ENCODE peak calls at places on chromosomes 3 and 15, in eight cellular contexts. D is B cell, N is GM12865, Y is right lobe of liver, J is HFFc6, O is GM23338, M is left ventricle myocardium inferior, W is neural crest cell. T is an unnamed sample.

GRCh38 chr3:156535162-156535627 is 19.7 kb downstream of the SSR3 start:
- DNase-seq in D (no peak), N (peak; percentile 23), Y (no peak), J (peak; percentile 96), O (peak; percentile 39), M (peak; percentile 52), W (peak; percentile 12), T (peak; percentile 89)

GRCh38 chr15:27864076-27864475 is 235.0 kb downstream of the OCA2 start:
- DNase-seq in D (no peak), N (no peak), Y (no peak), J (no peak), O (no peak), M (no peak), W (no peak), T (no peak)

GRCh38 chr3:44110643-44111042 is 131.0 kb upstream of the TOPAZ1 start:
- DNase-seq in D (no peak), N (no peak), Y (no peak), J (no peak), O (no peak), M (no peak), W (no peak), T (no peak)

GRCh38 chr3:36969540-36970432 is 23.1 kb downstream of the EPM2AIP1 start:
- DNase-seq in D (peak; percentile 80), N (peak; percentile 85), Y (no peak), J (peak; percentile 83), O (peak; percentile 80), M (no peak), W (peak; percentile 46), T (no peak)

GRCh38 chr15:68229386-68230156 is at the start of gene CLN6:
- DNase-seq in D (peak; percentile 80), N (peak; percentile 91), Y (peak; percentile 89), J (peak; percentile 62), O (peak; percentile 89), M (peak; percentile 85), W (peak; percentile 73), T (peak; percentile 39)

GRCh38 chr3:128322030-128323022 is 144.4 kb downstream of the DNAJB8 start:
- DNase-seq in D (no peak), N (peak; percentile 37), Y (peak; percentile 68), J (peak; percentile 42), O (peak; percentile 79), M (peak; percentile 48), W (peak; percentile 37), T (no peak)

GRCh38 chr15:48566669-48567068 is 78.8 kb downstream of the FBN1 start:
- DNase-seq in D (no peak), N (no peak), Y (no peak), J (no peak), O (peak; percentile 24), M (no peak), W (no peak), T (no peak)

GRCh38 chr3:25584011-25584789 is 80.5 kb downstream of the TOP2B start:
- DNase-seq in D (no peak), N (no peak), Y (no peak), J (no peak), O (no peak), M (no peak), W (no peak), T (no peak)

GRCh38 chr15:52445954-52446353 is 82.7 kb downstream of the MYO5A start:
- DNase-seq in D (no peak), N (no peak), Y (no peak), J (no peak), O (peak; percentile 65), M (no peak), W (no peak), T (no peak)

GRCh38 chr3:58242340-58242739 is 4.7 kb downstream of the ABHD6 start:
- DNase-seq in D (no peak), N (no peak), Y (no peak), J (peak; percentile 58), O (no peak), M (no peak), W (no peak), T (no peak)

GRCh38 chr3:174440350-174440716 is 418.8 kb upstream of the NAALADL2 start:
- DNase-seq in D (no peak), N (no peak), Y (no peak), J (no peak), O (peak; percentile 59), M (no peak), W (no peak), T (peak; percentile 34)

GRCh38 chr3:178795349-178795748 is 259.1 kb downstream of the KCNMB2 start:
- DNase-seq in D (no peak), N (no peak), Y (no peak), J (no peak), O (peak; percentile 52), M (no peak), W (no peak), T (no peak)

GRCh38 chr3:192825657-192826200 is 91.9 kb downstream of the MB21D2 start:
- DNase-seq in D (no peak), N (peak; percentile 54), Y (no peak), J (no peak), O (no peak), M (no peak), W (no peak), T (no peak)

GRCh38 chr3:17935217-17935616 is 192.8 kb upstream of the TBC1D5 start:
- DNase-seq in D (no peak), N (no peak), Y (no peak), J (peak; percentile 28), O (no peak), M (no peak), W (no peak), T (no peak)

GRCh38 chr15:56759450-56759845 is 26.1 kb upstream of the ZNF280D start:
- DNase-seq in D (no peak), N (no peak), Y (no peak), J (peak; percentile 95), O (no peak), M (peak; percentile 46), W (no peak), T (peak; percentile 77)

GRCh38 chr15:33008284-33009011 is 186.1 kb downstream of the FMN1 start:
- DNase-seq in D (no peak), N (no peak), Y (no peak), J (peak; percentile 59), O (no peak), M (no peak), W (no peak), T (no peak)

GRCh38 chr3:124597273-124597672 is 133.0 kb upstream of the UMPS start:
- DNase-seq in D (no peak), N (no peak), Y (no peak), J (no peak), O (no peak), M (peak; percentile 43), W (no peak), T (no peak)

GRCh38 chr15:65862682-65863081 is 6.6 kb upstream of the RAB11A start:
- DNase-seq in D (peak; percentile 41), N (peak; percentile 86), Y (no peak), J (peak; percentile 32), O (peak; percentile 93), M (no peak), W (peak; percentile 42), T (no peak)
- TF ChIP-seq CTCF in D (peak; percentile 58), N (peak; percentile 54), Y (no peak), J (peak; percentile 66), O (peak; percentile 85), M (peak; percentile 51), W (peak; percentile 60), T (peak; percentile 30)

GRCh38 chr3:9250236-9250635 is 790 bp upstream of the SRGAP3 start:
- DNase-seq in D (no peak), N (no peak), Y (no peak), J (no peak), O (peak; percentile 51), M (no peak), W (no peak), T (no peak)
- TF ChIP-seq CTCF in D (no peak), N (no peak), Y (no peak), J (peak; percentile 30), O (peak; percentile 60), M (no peak), W (peak; percentile 44), T (peak; percentile 8)

GRCh38 chr3:52055537-52056351 is 627 bp downstream of the DUSP7 start:
- DNase-seq in D (no peak), N (peak; percentile 85), Y (peak; percentile 69), J (no peak), O (peak; percentile 81), M (peak; percentile 53), W (peak; percentile 48), T (no peak)
- TF ChIP-seq CTCF in D (no peak), N (peak; percentile 46), Y (peak; percentile 6), J (no peak), O (no peak), M (peak; percentile 50), W (peak; percentile 29), T (peak; percentile 12)

DNA sequence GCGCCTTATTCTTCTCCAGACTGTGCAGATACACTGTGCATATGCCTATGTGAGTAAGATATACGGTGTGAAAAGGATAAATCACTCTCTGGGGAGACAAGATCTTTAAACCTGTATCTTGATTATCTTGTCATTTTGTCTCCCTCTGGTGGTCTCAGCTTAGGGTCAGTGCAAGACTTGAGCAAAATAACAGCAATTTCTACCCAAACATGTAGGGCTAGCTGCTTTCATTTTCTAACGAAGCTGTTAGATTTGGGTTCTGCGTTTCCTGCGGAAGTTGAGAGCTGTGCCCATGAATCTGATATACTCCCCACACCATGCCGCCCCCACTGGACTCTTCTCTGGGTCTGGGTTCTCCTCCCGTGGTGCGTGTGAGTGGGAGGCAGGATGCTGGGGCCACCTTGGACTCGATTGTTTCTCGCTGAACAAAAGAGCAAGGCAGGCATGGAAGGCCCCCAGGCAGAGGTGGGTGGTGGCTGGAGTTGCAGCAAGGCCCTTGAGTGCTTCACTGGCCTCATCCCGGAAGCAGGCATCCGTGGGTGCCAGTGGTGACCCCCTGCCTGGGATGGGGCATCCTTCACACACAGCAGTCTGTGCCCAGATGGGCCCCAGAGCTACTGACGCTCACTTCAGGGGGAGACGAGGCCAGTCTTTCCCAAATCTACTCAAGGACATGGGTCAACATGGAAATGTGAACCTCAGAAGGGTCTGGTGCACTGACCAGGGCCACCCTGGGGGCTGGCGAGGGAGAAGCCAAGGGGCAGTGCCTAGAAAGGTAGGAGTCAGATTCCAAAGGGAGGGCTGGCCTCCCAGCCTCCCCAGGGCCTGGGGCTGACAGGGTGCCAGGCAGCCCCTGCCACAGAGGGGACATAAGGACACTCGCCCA is 179.6 kb downstream of the NSMCE3 start:
- DNase-seq in D (no peak), N (no peak), Y (no peak), J (no peak), O (peak; percentile 69), M (no peak), W (no peak), T (no peak)
- TF ChIP-seq CTCF in D (no peak), N (no peak), Y (no peak), J (no peak), O (peak; percentile 69), M (no peak), W (peak; percentile 47), T (peak; percentile 2)

DNA sequence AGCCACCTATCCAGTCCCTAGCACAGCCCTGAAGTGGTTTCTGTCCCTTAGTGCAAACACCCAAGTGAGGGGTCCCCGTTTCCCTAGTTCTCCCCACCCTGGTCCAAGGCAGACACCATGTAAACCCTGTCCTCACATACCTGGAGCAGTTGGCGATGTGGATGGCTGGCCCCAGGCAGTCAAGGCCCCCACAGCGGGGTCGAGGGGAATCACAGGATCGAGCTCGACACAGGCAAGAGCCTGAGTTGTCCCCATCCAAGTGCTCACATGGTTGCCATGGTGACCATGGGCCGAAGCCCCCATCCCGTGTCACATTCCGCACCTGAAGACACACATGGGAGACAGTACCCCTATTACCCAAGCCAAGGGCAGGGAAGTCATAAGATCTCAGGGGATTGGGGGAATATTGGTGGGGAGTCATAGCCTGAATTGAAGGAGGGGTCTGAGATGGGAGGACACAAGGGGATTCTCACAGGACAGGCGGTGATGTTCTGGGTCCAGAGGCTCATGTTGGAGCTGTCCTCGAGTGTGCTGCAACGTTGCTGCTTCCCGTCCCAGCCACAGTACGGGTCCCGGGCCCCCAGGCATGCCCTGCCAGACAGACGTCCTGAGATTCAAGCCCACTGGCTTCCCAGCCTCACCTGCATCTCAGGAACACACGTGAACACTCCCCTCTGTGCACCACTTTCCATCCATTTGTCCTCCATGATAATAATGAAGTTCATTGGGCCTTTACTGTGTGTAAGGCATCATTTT is 112.1 kb downstream of the SEMA5B start:
- DNase-seq in D (no peak), N (no peak), Y (no peak), J (no peak), O (no peak), M (no peak), W (no peak), T (no peak)
- TF ChIP-seq CTCF in D (no peak), N (no peak), Y (no peak), J (no peak), O (no peak), M (no peak), W (no peak), T (no peak)